ENCODE peak calls at places on chromosomes 6 and 20, in nine cellular contexts. Z, O, S, A, J, V, R, F and W are unnamed samples.

GRCh38 chr6:111013144-111013905 is 31.5 kb downstream of the RPF2 start:
- DNase-seq in O (peak; percentile 13), F (no peak), J (no peak), S (peak; percentile 32), Z (no peak), R (no peak), A (no peak), V (no peak), W (no peak)

GRCh38 chr6:26175428-26176181 is 88.4 kb downstream of the HFE start:
- DNase-seq in R (peak; percentile 70), F (no peak), Z (peak; percentile 32), J (peak; percentile 37), V (no peak), S (peak; percentile 86), O (no peak), A (peak; percentile 52), W (peak; percentile 59)

GRCh38 chr6:117270121-117270959 is 5.0 kb downstream of the VGLL2 start:
- DNase-seq in S (no peak), R (peak; percentile 13), F (no peak), V (no peak), A (no peak), J (no peak), O (no peak), Z (no peak), W (peak; percentile 15)

GRCh38 chr20:52859156-52859887 is 112.8 kb upstream of the TSHZ2 start:
- DNase-seq in V (no peak), J (no peak), S (peak; percentile 34), F (peak; percentile 51), R (peak; percentile 86), O (peak; percentile 5), A (no peak), Z (no peak), W (no peak)

GRCh38 chr6:11536795-11537194 is 754 bp upstream of the TMEM170B start:
- DNase-seq in A (no peak), S (no peak), O (no peak), R (no peak), V (no peak), Z (no peak), J (no peak), F (peak; percentile 30), W (no peak)

GRCh38 chr6:52575490-52575868 is 1.4 kb downstream of the TRAM2 start:
- DNase-seq in S (no peak), O (no peak), F (no peak), J (no peak), Z (no peak), R (no peak), V (no peak), A (no peak), W (no peak)

GRCh38 chr6:157847846-157848245 is 24.8 kb downstream of the SNX9 start:
- DNase-seq in S (no peak), A (no peak), J (no peak), V (no peak), F (no peak), O (no peak), Z (no peak), R (no peak), W (no peak)

GRCh38 chr6:115370202-115370601 is 690.5 kb downstream of the FRK start:
- DNase-seq in S (no peak), J (no peak), F (no peak), A (no peak), V (no peak), R (no peak), O (no peak), Z (no peak), W (no peak)

GRCh38 chr20:20568604-20569205 is 143.7 kb downstream of the RALGAPA2 start:
- DNase-seq in V (no peak), F (no peak), R (peak; percentile 45), S (peak; percentile 68), A (peak; percentile 15), J (no peak), Z (peak; percentile 28), O (peak; percentile 47), W (peak; percentile 37)

GRCh38 chr6:44090465-44090864 is 36.8 kb downstream of the MRPL14 start:
- DNase-seq in F (no peak), Z (no peak), A (no peak), V (no peak), O (no peak), S (no peak), R (no peak), J (no peak), W (no peak)

GRCh38 chr6:133092771-133093170 is 148.4 kb upstream of the EYA4 start:
- DNase-seq in O (no peak), S (no peak), R (no peak), F (no peak), V (no peak), Z (no peak), J (no peak), A (no peak), W (no peak)

GRCh38 chr6:31559958-31560696 is 12.0 kb upstream of the LTA start:
- DNase-seq in F (no peak), V (peak; percentile 90), A (peak; percentile 59), Z (no peak), R (peak; percentile 44), S (peak; percentile 39), O (no peak), J (peak; percentile 88), W (peak; percentile 70)

GRCh38 chr6:144344651-144345050 is 59.5 kb downstream of the UTRN start:
- DNase-seq in A (peak; percentile 40), O (no peak), Z (no peak), F (no peak), S (no peak), V (peak; percentile 43), R (no peak), J (no peak), W (no peak)

GRCh38 chr6:146027586-146028249 is 1.1 kb upstream of the GRM1 start:
- DNase-seq in O (no peak), S (no peak), A (no peak), F (no peak), J (no peak), R (no peak), V (no peak), Z (no peak), W (peak; percentile 10)

GRCh38 chr20:4063631-4064030 is 48.3 kb upstream of the RNF24 start:
- DNase-seq in V (no peak), A (no peak), Z (no peak), J (no peak), R (no peak), S (no peak), F (no peak), O (no peak), W (no peak)

GRCh38 chr20:973785-974194 is 28.3 kb downstream of the RSPO4 start:
- DNase-seq in Z (no peak), R (peak; percentile 59), V (peak; percentile 31), J (no peak), S (peak; percentile 35), A (peak; percentile 17), F (no peak), O (no peak), W (peak; percentile 74)

GRCh38 chr20:9241232-9241692 is 172.4 kb downstream of the PLCB4 start:
- DNase-seq in V (no peak), O (peak; percentile 97), S (peak; percentile 73), Z (no peak), R (peak; percentile 85), A (no peak), J (no peak), F (no peak), W (no peak)

GRCh38 chr6:42453649-42454427 is 2.1 kb upstream of the TRERF1 start:
- DNase-seq in Z (peak; percentile 29), F (peak; percentile 37), S (peak; percentile 66), O (no peak), J (peak; percentile 20), R (peak; percentile 29), A (no peak), V (no peak), W (peak; percentile 70)

GRCh38 chr6:53648571-53648970 is 17.0 kb downstream of the KLHL31 start:
- DNase-seq in A (no peak), V (no peak), F (no peak), R (no peak), S (peak; percentile 61), Z (no peak), O (no peak), J (no peak), W (no peak)

GRCh38 chr6:154112181-154112809 is 73.3 kb downstream of the OPRM1 start:
- DNase-seq in S (no peak), A (no peak), V (no peak), O (no peak), F (no peak), Z (no peak), R (peak; percentile 98), J (no peak), W (no peak)

GRCh38 chr6:166313255-166314070 is 5.3 kb upstream of the PRR18 start:
- DNase-seq in J (peak; percentile 57), S (peak; percentile 62), A (peak; percentile 29), R (peak; percentile 18), Z (peak; percentile 57), O (no peak), V (peak; percentile 44), F (peak; percentile 38), W (peak; percentile 80)

GRCh38 chr6:134667106-134667505 is 282.8 kb downstream of the ALDH8A1 start:
- DNase-seq in O (no peak), V (no peak), Z (no peak), J (no peak), A (no peak), S (no peak), R (no peak), F (no peak), W (no peak)

GRCh38 chr20:54690323-54690722 is 214.9 kb downstream of the DOK5 start:
- DNase-seq in R (no peak), O (no peak), A (no peak), F (no peak), Z (no peak), S (no peak), V (no peak), J (no peak), W (no peak)

GRCh38 chr6:109024784-109025183 is 69.9 kb downstream of the SESN1 start:
- DNase-seq in R (no peak), J (no peak), O (no peak), A (no peak), V (no peak), Z (peak; percentile 2), F (no peak), S (peak; percentile 33), W (no peak)
- TF ChIP-seq CTCF in R (no peak), J (no peak), O (no peak), A (no peak), V (no peak), Z (peak; percentile 21), F (no peak), S (peak; percentile 18), W (no peak)

GRCh38 chr20:31720486-31721407 is 1.9 kb downstream of the BCL2L1 start:
- DNase-seq in V (no peak), A (peak; percentile 31), Z (no peak), R (peak; percentile 22), O (no peak), S (no peak), J (peak; percentile 22), F (no peak), W (no peak)
- TF ChIP-seq CTCF in V (peak; percentile 41), A (no peak), Z (no peak), R (no peak), O (peak; percentile 13), S (no peak), J (no peak), F (no peak), W (peak; percentile 35)

GRCh38 chr6:131917763-131918649 is 33.2 kb downstream of the CCN2 start:
- DNase-seq in F (no peak), Z (no peak), V (no peak), R (no peak), J (no peak), O (no peak), A (no peak), S (no peak), W (no peak)
- TF ChIP-seq CTCF in F (no peak), Z (no peak), V (no peak), R (no peak), J (no peak), O (no peak), A (no peak), S (no peak), W (no peak)

GRCh38 chr6:106748547-106749207 is 119.3 kb downstream of the QRSL1 start:
- DNase-seq in Z (no peak), S (no peak), R (no peak), V (no peak), O (no peak), F (no peak), J (no peak), A (no peak), W (no peak)
- TF ChIP-seq CTCF in Z (peak; percentile 34), S (no peak), R (no peak), V (peak; percentile 41), O (no peak), F (no peak), J (no peak), A (no peak), W (no peak)